ENCODE peak calls at places on chromosomes 11 and 22, in four cellular contexts. One of them, this sample, is unnamed. For H3K4me1, the result is how much of the 10 kb centered on the place peaks cover.

GRCh38 chr11:32531528-32531927 is 52.1 kb upstream of the EIF3M start:
- DNase-seq in neural progenitor cell: no peak
- DNase-seq in kidney: no peak
- DNase-seq in neuronal stem cell: no peak
- DNase-seq in this sample: no peak

GRCh38 chr22:45876136-45877035 is 100.6 kb downstream of the WNT7B start:
- DNase-seq in neural progenitor cell: no peak
- DNase-seq in kidney: no peak
- DNase-seq in neuronal stem cell: no peak
- DNase-seq in this sample: peak

GRCh38 chr11:415640-416041 is 842 bp upstream of the SIGIRR start:
- DNase-seq in neural progenitor cell: no peak
- DNase-seq in kidney: no peak
- DNase-seq in neuronal stem cell: no peak
- DNase-seq in this sample: no peak

GRCh38 chr11:134124660-134125451 is 56.0 kb downstream of the JAM3 start:
- DNase-seq in neural progenitor cell: peak
- DNase-seq in kidney: peak
- DNase-seq in neuronal stem cell: peak
- DNase-seq in this sample: peak

GRCh38 chr22:36081023-36081431 is 52.4 kb upstream of the RBFOX2 start:
- DNase-seq in neural progenitor cell: no peak
- DNase-seq in kidney: no peak
- DNase-seq in neuronal stem cell: no peak
- DNase-seq in this sample: no peak

GRCh38 chr11:62444835-62445234 is 26.0 kb downstream of the SCGB1A1 start:
- DNase-seq in neural progenitor cell: no peak
- DNase-seq in kidney: no peak
- DNase-seq in neuronal stem cell: no peak
- DNase-seq in this sample: no peak

GRCh38 chr22:44129614-44129976 is 51.1 kb upstream of the PARVG start:
- DNase-seq in neural progenitor cell: no peak
- DNase-seq in kidney: no peak
- DNase-seq in neuronal stem cell: no peak
- DNase-seq in this sample: no peak

GRCh38 chr22:40499187-40499753 is 128.9 kb downstream of the SGSM3 start:
- DNase-seq in neural progenitor cell: no peak
- DNase-seq in kidney: no peak
- DNase-seq in neuronal stem cell: no peak
- DNase-seq in this sample: no peak

GRCh38 chr11:110119317-110119716 is 26.1 kb downstream of the ZC3H12C start:
- DNase-seq in neural progenitor cell: no peak
- DNase-seq in kidney: no peak
- DNase-seq in neuronal stem cell: no peak
- DNase-seq in this sample: no peak

GRCh38 chr22:24121938-24122337 is 59.3 kb upstream of the SUSD2 start:
- DNase-seq in neural progenitor cell: no peak
- DNase-seq in kidney: no peak
- DNase-seq in neuronal stem cell: no peak
- DNase-seq in this sample: no peak

GRCh38 chr22:44595841-44596341 is 97.9 kb upstream of the RTL6 start:
- DNase-seq in neural progenitor cell: no peak
- DNase-seq in kidney: no peak
- DNase-seq in neuronal stem cell: no peak
- DNase-seq in this sample: no peak

GRCh38 chr22:40116496-40117200 is 61.1 kb upstream of the TNRC6B start:
- DNase-seq in neural progenitor cell: no peak
- DNase-seq in kidney: no peak
- DNase-seq in neuronal stem cell: no peak
- DNase-seq in this sample: no peak

GRCh38 chr22:35648066-35649025 is at the start of gene APOL6:
- DNase-seq in neural progenitor cell: peak
- DNase-seq in kidney: no peak
- DNase-seq in neuronal stem cell: no peak
- DNase-seq in this sample: no peak

GRCh38 chr11:114264381-114264780 is 31.8 kb upstream of the NNMT start:
- DNase-seq in neural progenitor cell: no peak
- DNase-seq in kidney: no peak
- DNase-seq in neuronal stem cell: no peak
- DNase-seq in this sample: no peak

GRCh38 chr11:76206327-76207081 is at the start of gene WNT11:
- DNase-seq in neural progenitor cell: peak
- DNase-seq in kidney: peak
- DNase-seq in neuronal stem cell: peak
- DNase-seq in this sample: peak

GRCh38 chr11:128664286-128664685 is 29.6 kb upstream of the FLI1 start:
- DNase-seq in neural progenitor cell: peak
- DNase-seq in kidney: no peak
- DNase-seq in neuronal stem cell: no peak
- DNase-seq in this sample: peak

GRCh38 chr11:124669193-124669592 is 4.3 kb downstream of the SIAE start:
- DNase-seq in neural progenitor cell: peak
- DNase-seq in kidney: no peak
- DNase-seq in neuronal stem cell: no peak
- DNase-seq in this sample: peak

GRCh38 chr22:40033586-40034380 is 39.0 kb downstream of the FAM83F start:
- DNase-seq in neural progenitor cell: no peak
- DNase-seq in kidney: no peak
- DNase-seq in neuronal stem cell: no peak
- DNase-seq in this sample: no peak

GRCh38 chr11:65498042-65498726 is 661 bp upstream of the MALAT1 start:
- DNase-seq in neural progenitor cell: peak
- DNase-seq in kidney: peak
- DNase-seq in neuronal stem cell: no peak
- DNase-seq in this sample: peak

GRCh38 chr11:45347343-45347742 is 61.2 kb upstream of the SYT13 start:
- DNase-seq in neural progenitor cell: peak
- DNase-seq in kidney: no peak
- DNase-seq in neuronal stem cell: no peak
- DNase-seq in this sample: peak

GRCh38 chr11:59615132-59615636 is 390 bp downstream of the OSBP start:
- DNase-seq in neural progenitor cell: no peak
- DNase-seq in kidney: peak
- DNase-seq in neuronal stem cell: no peak
- DNase-seq in this sample: peak

GRCh38 chr22:24247011-24247507 is 2.2 kb upstream of the GGT5 start:
- DNase-seq in neural progenitor cell: no peak
- DNase-seq in kidney: no peak
- DNase-seq in neuronal stem cell: no peak
- DNase-seq in this sample: no peak

GRCh38 chr22:30718491-30718890 is 23.8 kb downstream of the OSBP2 start:
- DNase-seq in neural progenitor cell: no peak
- DNase-seq in kidney: no peak
- DNase-seq in neuronal stem cell: no peak
- DNase-seq in this sample: no peak

GRCh38 chr22:25643232-25644000 is 78.9 kb downstream of the GRK3 start:
- DNase-seq in neural progenitor cell: no peak
- DNase-seq in kidney: no peak
- DNase-seq in neuronal stem cell: no peak
- DNase-seq in this sample: no peak

GRCh38 chr22:38924197-38924952 is 33.0 kb upstream of the APOBEC3A start:
- DNase-seq in neural progenitor cell: no peak
- DNase-seq in kidney: peak
- DNase-seq in neuronal stem cell: no peak
- DNase-seq in this sample: no peak

GRCh38 chr11:110774138-110775014 is 62.1 kb upstream of the ARHGAP20 start:
- DNase-seq in neural progenitor cell: no peak
- DNase-seq in kidney: no peak
- DNase-seq in neuronal stem cell: no peak
- DNase-seq in this sample: no peak

GRCh38 chr22:40484906-40485660 is 114.7 kb downstream of the SGSM3 start:
- DNase-seq in neural progenitor cell: no peak
- DNase-seq in kidney: no peak
- DNase-seq in neuronal stem cell: no peak
- DNase-seq in this sample: no peak

GRCh38 chr11:38582151-38582550 is 1984.1 kb upstream of the RAG2 start:
- DNase-seq in neural progenitor cell: no peak
- DNase-seq in kidney: no peak
- DNase-seq in neuronal stem cell: no peak
- DNase-seq in this sample: no peak

GRCh38 chr11:79441159-79441875 is 487 bp upstream of the TENM4 start:
- DNase-seq in neural progenitor cell: peak
- DNase-seq in kidney: no peak
- DNase-seq in neuronal stem cell: peak
- DNase-seq in this sample: peak

GRCh38 chr22:38477515-38477914 is 9.6 kb downstream of the KDELR3 start:
- DNase-seq in neural progenitor cell: no peak
- DNase-seq in kidney: no peak
- DNase-seq in neuronal stem cell: no peak
- DNase-seq in this sample: no peak

GRCh38 chr11:12540913-12541587 is 133.2 kb upstream of the TEAD1 start:
- DNase-seq in neural progenitor cell: peak
- DNase-seq in kidney: no peak
- DNase-seq in neuronal stem cell: no peak
- DNase-seq in this sample: peak

GRCh38 chr11:100687032-100687629 is at the start of gene ARHGAP42:
- DNase-seq in neural progenitor cell: peak
- DNase-seq in kidney: peak
- DNase-seq in neuronal stem cell: peak
- DNase-seq in this sample: peak

GRCh38 chr11:64339754-64340408 is at the start of gene CCDC88B:
- DNase-seq in neural progenitor cell: no peak
- DNase-seq in kidney: peak
- DNase-seq in neuronal stem cell: no peak
- DNase-seq in this sample: no peak

GRCh38 chr11:101049123-101049522 is 80.5 kb downstream of the PGR start:
- DNase-seq in neural progenitor cell: no peak
- DNase-seq in kidney: no peak
- DNase-seq in neuronal stem cell: no peak
- DNase-seq in this sample: no peak

GRCh38 chr11:112374486-112375140 is 114.0 kb upstream of the PLET1 start:
- DNase-seq in neural progenitor cell: no peak
- DNase-seq in kidney: no peak
- DNase-seq in neuronal stem cell: no peak
- DNase-seq in this sample: peak

GRCh38 chr11:11263238-11264030 is 89.6 kb downstream of the CSNK2A3 start:
- DNase-seq in neural progenitor cell: no peak
- DNase-seq in kidney: no peak
- DNase-seq in neuronal stem cell: no peak
- DNase-seq in this sample: peak

GRCh38 chr11:78647986-78648875 is 73.6 kb upstream of the NARS2 start:
- DNase-seq in neural progenitor cell: no peak
- DNase-seq in kidney: no peak
- DNase-seq in neuronal stem cell: no peak
- DNase-seq in this sample: peak

GRCh38 chr11:31804439-31805036 is 6.6 kb downstream of the PAX6 start:
- DNase-seq in neural progenitor cell: peak
- DNase-seq in kidney: peak
- DNase-seq in neuronal stem cell: no peak
- DNase-seq in this sample: peak

DNA sequence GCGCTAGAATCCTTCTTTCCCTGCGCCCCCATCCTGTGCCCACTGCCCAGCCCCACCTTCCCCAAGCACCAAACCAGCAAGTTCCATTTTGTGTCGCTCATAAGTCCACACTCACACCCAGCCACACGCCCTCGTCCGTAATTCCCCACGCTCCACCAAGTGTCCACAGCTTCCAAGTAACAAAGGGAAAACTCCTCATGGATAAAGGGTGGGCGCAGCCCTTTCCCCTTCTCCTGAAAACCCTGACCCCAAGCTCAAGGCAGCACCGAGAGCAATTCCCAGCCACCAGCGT is 463 bp downstream of the FXYD6 start:
- DNase-seq in neural progenitor cell: no peak
- DNase-seq in kidney: no peak
- DNase-seq in neuronal stem cell: no peak
- DNase-seq in this sample: no peak
- H3K4me1 ChIP-seq in neural progenitor cell: under half
- H3K4me1 ChIP-seq in kidney: under half
- H3K4me1 ChIP-seq in neuronal stem cell: under half
- H3K4me1 ChIP-seq in this sample: under half

GRCh38 chr11:27173545-27173944 is 132.9 kb downstream of the BBOX1 start:
- DNase-seq in neural progenitor cell: no peak
- DNase-seq in kidney: no peak
- DNase-seq in neuronal stem cell: no peak
- DNase-seq in this sample: no peak
- H3K9ac ChIP-seq in neural progenitor cell: no peak
- H3K9ac ChIP-seq in kidney: no peak
- H3K9ac ChIP-seq in neuronal stem cell: no peak
- H3K9ac ChIP-seq in this sample: no peak

DNA sequence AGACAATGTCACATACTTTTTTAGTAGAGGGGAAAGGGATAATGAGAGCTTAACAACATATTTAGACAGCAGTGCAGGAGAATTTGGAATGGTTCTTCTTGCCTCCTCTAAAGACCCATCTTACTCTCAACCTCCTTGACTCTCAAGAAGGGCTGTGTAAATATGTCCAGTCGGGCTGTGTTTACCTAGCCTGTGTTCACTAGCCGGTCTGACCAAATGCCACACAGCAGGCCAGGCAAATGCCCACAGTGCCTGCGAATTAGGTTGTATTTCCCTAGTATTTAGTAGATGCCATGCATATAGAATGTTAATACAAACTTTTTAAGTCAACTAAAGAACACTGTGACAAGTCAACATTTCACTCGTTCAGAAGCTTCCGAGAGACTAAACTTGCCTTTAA is 51.4 kb upstream of the MTMR2 start:
- DNase-seq in neural progenitor cell: no peak
- DNase-seq in kidney: no peak
- DNase-seq in neuronal stem cell: no peak
- DNase-seq in this sample: no peak
- H3K4me1 ChIP-seq in neural progenitor cell: under half
- H3K4me1 ChIP-seq in kidney: under half
- H3K4me1 ChIP-seq in neuronal stem cell: under half
- H3K4me1 ChIP-seq in this sample: under half

GRCh38 chr11:118343981-118344521 is at the start of gene CD3G:
- DNase-seq in neural progenitor cell: no peak
- DNase-seq in kidney: peak
- DNase-seq in neuronal stem cell: no peak
- DNase-seq in this sample: no peak

GRCh38 chr11:118341749-118342489 is 586 bp downstream of the CD3D start:
- DNase-seq in neural progenitor cell: no peak
- DNase-seq in kidney: no peak
- DNase-seq in neuronal stem cell: no peak
- DNase-seq in this sample: no peak

GRCh38 chr11:118340437-118340836 is 2.1 kb downstream of the CD3D start:
- DNase-seq in neural progenitor cell: no peak
- DNase-seq in kidney: no peak
- DNase-seq in neuronal stem cell: no peak
- DNase-seq in this sample: no peak

GRCh38 chr11:118342503-118343161 is at the start of gene CD3D:
- DNase-seq in neural progenitor cell: no peak
- DNase-seq in kidney: no peak
- DNase-seq in neuronal stem cell: no peak
- DNase-seq in this sample: peak

DNA sequence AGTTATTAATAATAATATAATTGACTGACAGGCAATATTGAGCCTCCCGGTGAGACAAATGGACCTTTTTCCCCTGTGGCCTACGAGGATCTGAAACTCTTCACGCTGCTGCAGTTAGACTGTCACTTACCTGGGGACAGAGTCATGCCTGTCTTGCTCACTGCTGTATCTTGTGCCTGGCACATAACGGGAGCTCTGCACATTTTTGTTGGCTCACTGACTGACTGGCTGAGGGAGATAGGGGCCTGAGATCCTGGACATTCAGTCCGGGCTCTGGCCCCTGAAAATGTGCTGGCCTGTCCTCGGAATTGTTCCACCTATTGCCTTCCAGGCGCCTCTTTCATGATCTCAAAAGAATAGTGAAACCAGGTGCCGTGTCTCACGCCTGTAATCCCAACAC is 743 bp upstream of the CD3D start:
- DNase-seq in neural progenitor cell: no peak
- DNase-seq in kidney: no peak
- DNase-seq in neuronal stem cell: no peak
- DNase-seq in this sample: no peak
- H3K9ac ChIP-seq in neural progenitor cell: no peak
- H3K9ac ChIP-seq in kidney: no peak
- H3K9ac ChIP-seq in neuronal stem cell: no peak
- H3K9ac ChIP-seq in this sample: no peak

This sample was measured in endodermal cell.